ENCODE peak calls at places on chromosomes 7 and 10, in four cellular contexts. C is HepG2, T is SK-N-SH, B is GM12878. W is an unnamed sample.

GRCh38 chr7:82506702-82507101 is 63.1 kb upstream of the CACNA2D1 start:
- DNase-seq in C (no peak), T (no peak), B (no peak), W (no peak)

GRCh38 chr10:120979435-120980315 is 128.5 kb downstream of the WDR11 start:
- DNase-seq in C (peak), T (peak), B (no peak), W (no peak)

GRCh38 chr10:30398193-30398592 is 35.8 kb upstream of the MAP3K8 start:
- DNase-seq in C (no peak), T (no peak), B (no peak), W (no peak)

GRCh38 chr10:42519761-42520460 is 118.5 kb downstream of the ZNF33B start:
- DNase-seq in C (no peak), T (no peak), B (no peak), W (no peak)

GRCh38 chr10:84424731-84425165 is 96.4 kb downstream of the CCSER2 start:
- DNase-seq in C (peak), T (peak), B (peak), W (no peak)

GRCh38 chr10:43126759-43127424 is 11.4 kb upstream of the CSGALNACT2 start:
- DNase-seq in C (no peak), T (no peak), B (no peak), W (no peak)

GRCh38 chr7:70647801-70648491 is 484.0 kb upstream of the GALNT17 start:
- DNase-seq in C (no peak), T (no peak), B (peak), W (no peak)

GRCh38 chr10:26238378-26238777 is 21.8 kb downstream of the GAD2 start:
- DNase-seq in C (no peak), T (no peak), B (no peak), W (no peak)

DNA sequence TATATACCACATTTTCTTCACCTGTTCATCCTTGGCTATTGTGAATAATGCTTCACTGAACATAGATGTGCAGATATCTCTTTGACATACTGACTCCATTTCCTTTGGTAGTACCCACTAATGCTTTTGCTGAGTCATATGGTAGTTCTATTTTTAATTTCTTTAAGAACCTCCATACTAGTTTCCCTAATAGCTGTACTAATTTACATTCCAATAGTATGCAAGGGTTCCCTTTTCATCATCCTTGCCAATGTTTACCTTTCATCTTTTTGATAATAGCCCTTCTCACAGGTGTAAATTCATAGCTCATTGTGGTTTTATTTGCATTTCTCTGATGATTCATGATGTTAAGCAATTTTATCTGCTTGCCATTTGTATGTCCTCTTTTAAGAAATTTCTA is 159.9 kb downstream of the CALCR start:
- DNase-seq in C (no peak), T (no peak), B (no peak), W (no peak)
- TF ChIP-seq GABPA in C (no peak), T (no peak), B (no peak), W (no peak)

DNA sequence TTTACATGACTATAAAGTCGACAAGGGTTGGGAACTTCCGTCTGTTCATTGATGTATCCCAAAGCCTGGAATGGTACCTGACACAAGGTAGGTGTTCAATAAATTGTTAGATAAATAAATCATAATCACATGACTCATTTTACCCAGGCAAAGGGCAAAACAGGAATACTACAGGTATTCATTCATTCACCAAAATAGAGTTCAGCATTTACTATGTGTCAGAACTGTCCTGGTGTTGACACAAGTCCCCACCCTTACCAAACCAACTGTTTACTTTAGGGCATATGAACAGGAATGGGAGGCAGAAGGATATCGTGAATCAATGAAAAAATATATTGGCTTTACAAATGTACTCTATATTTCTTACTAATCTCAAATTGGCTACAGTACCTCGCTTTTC is 666 bp upstream of the YAE1 start:
- DNase-seq in C (peak), T (no peak), B (no peak), W (no peak)
- TF ChIP-seq FOXM1 in C (no peak), T (no peak), B (no peak), W (no peak)

GRCh38 chr7:44776211-44776610 is 20.3 kb upstream of the PPIA start:
- DNase-seq in C (no peak), T (no peak), B (no peak), W (no peak)
- TF ChIP-seq GABPA in C (no peak), T (no peak), B (no peak), W (no peak)

GRCh38 chr7:17696422-17696821 is 243.9 kb downstream of the SNX13 start:
- DNase-seq in C (peak), T (no peak), B (no peak), W (no peak)

GRCh38 chr7:17699696-17700095 is 240.6 kb downstream of the SNX13 start:
- DNase-seq in C (no peak), T (no peak), B (no peak), W (no peak)

GRCh38 chr7:17700138-17700537 is 240.2 kb downstream of the SNX13 start:
- DNase-seq in C (no peak), T (no peak), B (no peak), W (no peak)

GRCh38 chr7:17697128-17697881 is 243.0 kb downstream of the SNX13 start:
- DNase-seq in C (no peak), T (no peak), B (no peak), W (no peak)
- TF ChIP-seq FOXM1 in C (no peak), T (no peak), B (no peak), W (no peak)

GRCh38 chr7:2782565-2782964 is 61.5 kb downstream of the GNA12 start:
- DNase-seq in C (no peak), T (no peak), B (no peak), W (no peak)
- TF ChIP-seq GABPA in C (no peak), T (no peak), B (no peak), W (no peak)

DNA sequence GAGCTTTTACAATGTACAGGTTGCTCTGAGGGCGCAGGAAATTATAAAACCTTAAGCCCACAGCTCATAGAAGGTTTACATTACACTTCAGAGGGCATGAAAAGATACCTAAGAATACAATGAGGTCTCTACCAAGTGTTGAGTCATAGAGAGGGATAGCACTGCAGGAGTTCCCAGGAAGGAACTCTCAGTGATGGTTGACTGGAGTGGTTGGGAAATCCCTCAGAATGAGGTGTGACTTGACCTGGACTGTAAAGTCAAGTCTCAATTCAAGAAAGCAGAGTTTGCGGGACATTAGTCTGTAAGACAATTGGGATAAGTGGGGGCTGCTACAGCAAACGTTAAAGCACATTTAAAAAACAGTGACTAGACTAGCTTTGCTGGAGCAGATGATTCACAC is 21.9 kb downstream of the TNKS2 start:
- DNase-seq in C (no peak), T (no peak), B (no peak), W (no peak)
- TF ChIP-seq FOXM1 in C (no peak), T (no peak), B (no peak), W (no peak)

GRCh38 chr7:104805449-104806317 is 208.3 kb upstream of the KMT2E start:
- DNase-seq in C (no peak), T (no peak), B (no peak), W (no peak)
- TF ChIP-seq GABPA in C (no peak), T (no peak), B (no peak), W (no peak)

W was measured in K562.